ENCODE peak calls at places on chromosomes 4 and X, in six cellular contexts. J is lung, E is RWPE2, Z is GM23338, N is lower lobe of right lung, R is thoracic aorta. C is an unnamed sample.
A peak's percentile ranks its signal among the peaks of the same experiment; 100 is the strongest.

GRCh38 chr4:24965627-24966026 is 52.8 kb upstream of the CCDC149 start:
- DNase-seq in J (no peak), E (no peak), Z (peak; percentile 72), N (no peak), R (no peak), C (no peak)

GRCh38 chr4:102778720-102779119 is 18.0 kb upstream of the MANBA start:
- DNase-seq in J (peak; percentile 50), E (no peak), Z (no peak), N (no peak), R (no peak), C (no peak)

GRCh38 chrX:103556941-103557340 is 28.4 kb upstream of the TCEAL4 start:
- DNase-seq in J (no peak), E (no peak), Z (peak; percentile 9), N (no peak), R (no peak), C (no peak)

GRCh38 chr4:46648088-46648744 is 258.3 kb upstream of the GABRA2 start:
- DNase-seq in J (no peak), E (no peak), Z (peak; percentile 87), N (no peak), R (no peak), C (no peak)

GRCh38 chr4:15479913-15480185 is 10.2 kb downstream of the CC2D2A start:
- DNase-seq in J (no peak), E (no peak), Z (no peak), N (no peak), R (no peak), C (no peak)

GRCh38 chr4:153465583-153465921 is 608 bp upstream of the TMEM131L start:
- DNase-seq in J (peak; percentile 41), E (no peak), Z (peak; percentile 63), N (peak; percentile 63), R (peak; percentile 24), C (peak; percentile 84)

GRCh38 chrX:44667771-44668170 is 125.1 kb upstream of the FUNDC1 start:
- DNase-seq in J (no peak), E (no peak), Z (no peak), N (no peak), R (no peak), C (no peak)

GRCh38 chr4:40843696-40844095 is 93.9 kb downstream of the NSUN7 start:
- DNase-seq in J (no peak), E (no peak), Z (peak; percentile 76), N (no peak), R (no peak), C (no peak)

GRCh38 chr4:96974295-96974694 is 1134.4 kb downstream of the PDHA2 start:
- DNase-seq in J (no peak), E (no peak), Z (no peak), N (no peak), R (no peak), C (no peak)

GRCh38 chr4:28686618-28687017 is 1826.0 kb downstream of the STIM2 start:
- DNase-seq in J (no peak), E (peak; percentile 15), Z (peak; percentile 77), N (no peak), R (no peak), C (no peak)

GRCh38 chr4:142840516-142841123 is 5.5 kb downstream of the INPP4B start:
- DNase-seq in J (no peak), E (no peak), Z (peak; percentile 43), N (no peak), R (no peak), C (no peak)

GRCh38 chr4:94995684-94996394 is 238.1 kb downstream of the BMPR1B start:
- DNase-seq in J (no peak), E (no peak), Z (peak; percentile 58), N (no peak), R (no peak), C (peak; percentile 65)

GRCh38 chrX:112653017-112653416 is 26.7 kb downstream of the LHFPL1 start:
- DNase-seq in J (no peak), E (no peak), Z (no peak), N (no peak), R (no peak), C (no peak)

GRCh38 chr4:112523764-112524505 is 8.0 kb upstream of the NEUROG2 start:
- DNase-seq in J (peak; percentile 47), E (no peak), Z (peak; percentile 96), N (peak; percentile 70), R (no peak), C (no peak)

GRCh38 chr4:89152972-89153371 is 41.6 kb downstream of the TIGD2 start:
- DNase-seq in J (no peak), E (no peak), Z (peak; percentile 43), N (no peak), R (no peak), C (no peak)

GRCh38 chr4:10343656-10344055 is 113.6 kb downstream of the ZNF518B start:
- DNase-seq in J (no peak), E (no peak), Z (no peak), N (no peak), R (no peak), C (no peak)

GRCh38 chr4:43456383-43456782 is 563.9 kb downstream of the GRXCR1 start:
- DNase-seq in J (no peak), E (no peak), Z (no peak), N (no peak), R (no peak), C (no peak)

DNA sequence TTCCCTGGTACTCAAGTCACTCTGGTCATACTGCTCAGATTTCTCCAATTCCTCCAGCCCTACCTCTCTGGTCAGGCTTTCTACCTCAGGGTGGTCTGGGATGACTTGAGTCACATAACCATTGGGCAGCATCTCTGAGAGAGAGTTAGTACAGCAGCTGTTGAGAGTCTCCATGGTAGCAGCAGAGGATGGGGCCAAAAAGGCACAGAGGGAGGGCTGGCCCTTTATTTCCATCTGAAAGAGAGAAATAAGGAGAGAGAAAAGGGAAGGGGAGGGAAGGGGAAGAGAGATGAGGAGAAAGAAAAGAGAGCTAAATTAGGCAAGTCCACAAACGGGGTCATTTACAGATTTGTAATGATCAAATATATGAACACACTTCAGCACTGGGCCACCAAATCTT is 149.1 kb upstream of the ARHGEF9 start:
- DNase-seq in J (no peak), E (no peak), Z (peak; percentile 13), N (no peak), R (no peak), C (no peak)
- H3K27ac ChIP-seq in J (no peak overlapping the region), E (no peak overlapping the region), Z (no peak overlapping the region), N (no peak overlapping the region), R (no peak overlapping the region), C (no peak overlapping the region)

GRCh38 chr4:48686369-48686768 is 93.7 kb downstream of the FRYL start:
- DNase-seq in J (no peak), E (no peak), Z (no peak), N (no peak), R (no peak), C (no peak)

GRCh38 chr4:48683784-48684666 is 96.1 kb downstream of the FRYL start:
- DNase-seq in J (no peak), E (no peak), Z (no peak), N (no peak), R (no peak), C (no peak)

GRCh38 chr4:48681856-48682255 is 98.2 kb downstream of the FRYL start:
- DNase-seq in J (no peak), E (no peak), Z (peak; percentile 41), N (no peak), R (no peak), C (no peak)

DNA sequence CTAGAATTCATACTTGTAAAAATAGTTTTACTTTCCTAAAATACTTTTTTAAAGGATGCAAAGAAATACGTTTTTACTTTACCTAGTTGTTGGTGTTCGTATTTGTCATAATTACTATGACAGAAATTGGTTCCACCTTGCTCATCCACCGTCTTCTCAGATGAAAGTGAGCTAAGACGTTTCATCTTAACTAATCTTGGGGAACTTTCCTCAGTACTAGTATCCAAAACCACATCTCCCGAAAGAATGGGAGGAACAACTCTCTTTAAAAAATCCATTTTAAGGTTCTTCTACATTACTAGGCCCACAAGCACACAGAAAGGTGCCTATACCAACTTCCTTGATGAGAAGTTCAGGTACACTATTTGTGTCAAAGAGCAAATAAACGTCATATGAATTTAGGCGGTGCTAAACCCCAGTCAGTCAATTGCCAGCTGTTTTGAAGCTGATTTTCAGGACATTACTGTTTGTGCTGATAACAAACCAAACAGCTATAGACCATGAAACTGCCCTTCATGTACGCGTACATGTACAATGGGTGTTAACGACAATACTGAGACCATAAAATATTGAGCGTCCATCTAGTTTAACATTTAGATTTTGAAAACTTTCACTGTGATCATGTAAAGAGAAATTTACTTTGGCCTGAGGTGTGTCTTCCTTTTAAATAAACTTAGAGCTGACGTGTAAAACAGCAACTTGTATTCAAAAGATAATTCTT is 99.1 kb downstream of the FRYL start:
- DNase-seq in J (no peak), E (no peak), Z (no peak), N (no peak), R (no peak), C (no peak)
- H3K27ac ChIP-seq in J (no peak overlapping the region), E (no peak overlapping the region), Z (no peak overlapping the region), N (no peak overlapping the region), R (no peak overlapping the region), C (no peak overlapping the region)

GRCh38 chr4:54779797-54780196 is 122.0 kb downstream of the KIT start:
- DNase-seq in J (no peak), E (no peak), Z (no peak), N (no peak), R (no peak), C (no peak)

GRCh38 chr4:54783402-54784110 is 125.8 kb downstream of the KIT start:
- DNase-seq in J (no peak), E (no peak), Z (no peak), N (no peak), R (no peak), C (no peak)

GRCh38 chr4:54781771-54782170 is 124.0 kb downstream of the KIT start:
- DNase-seq in J (no peak), E (no peak), Z (no peak), N (no peak), R (peak; percentile 27), C (peak; percentile 58)

GRCh38 chr4:54784188-54784671 is 126.5 kb downstream of the KIT start:
- DNase-seq in J (peak; percentile 51), E (no peak), Z (no peak), N (peak; percentile 67), R (peak; percentile 76), C (peak; percentile 96)
- H3K27ac ChIP-seq in J (peak overlapping the region; percentile 87), E (no peak overlapping the region), Z (no peak overlapping the region), N (peak overlapping the region; percentile 42), R (peak overlapping the region; percentile 89), C (peak overlapping the region; percentile 88)

GRCh38 chr4:78155616-78156105 is 98.5 kb downstream of the FRAS1 start:
- DNase-seq in J (no peak), E (no peak), Z (no peak), N (no peak), R (no peak), C (no peak)
- H3K27ac ChIP-seq in J (no peak overlapping the region), E (no peak overlapping the region), Z (no peak overlapping the region), N (no peak overlapping the region), R (no peak overlapping the region), C (no peak overlapping the region)

C was measured in tibial artery.